ENCODE peak calls at places on chromosomes 16 and 17, in six cellular contexts. One of them, this sample, is unnamed.

GRCh38 chr16:67428146-67428731 is 2.7 kb upstream of the HSD11B2 start:
- DNase-seq in cortex of kidney: no peak
- DNase-seq in CD8-positive, alpha-beta T cell: no peak
- DNase-seq in GM03348: peak
- DNase-seq in NCI-H774: peak
- DNase-seq in GM23248: peak
- DNase-seq in this sample: no peak

GRCh38 chr16:76194621-76195015 is 82.6 kb upstream of the CNTNAP4 start:
- DNase-seq in cortex of kidney: no peak
- DNase-seq in CD8-positive, alpha-beta T cell: no peak
- DNase-seq in GM03348: no peak
- DNase-seq in NCI-H774: no peak
- DNase-seq in GM23248: peak
- DNase-seq in this sample: no peak

GRCh38 chr16:58025351-58026138 is at the start of gene MMP15:
- DNase-seq in cortex of kidney: peak
- DNase-seq in CD8-positive, alpha-beta T cell: no peak
- DNase-seq in GM03348: peak
- DNase-seq in NCI-H774: peak
- DNase-seq in GM23248: peak
- DNase-seq in this sample: peak

GRCh38 chr17:40516581-40517285 is 15.3 kb upstream of the TNS4 start:
- DNase-seq in cortex of kidney: no peak
- DNase-seq in CD8-positive, alpha-beta T cell: no peak
- DNase-seq in GM03348: peak
- DNase-seq in NCI-H774: no peak
- DNase-seq in GM23248: peak
- DNase-seq in this sample: peak

GRCh38 chr17:63531022-63531965 is 8.1 kb downstream of the KCNH6 start:
- DNase-seq in cortex of kidney: no peak
- DNase-seq in CD8-positive, alpha-beta T cell: no peak
- DNase-seq in GM03348: no peak
- DNase-seq in NCI-H774: no peak
- DNase-seq in GM23248: peak
- DNase-seq in this sample: no peak

GRCh38 chr17:79667746-79668145 is 56.9 kb upstream of the RBFOX3 start:
- DNase-seq in cortex of kidney: no peak
- DNase-seq in CD8-positive, alpha-beta T cell: no peak
- DNase-seq in GM03348: no peak
- DNase-seq in NCI-H774: no peak
- DNase-seq in GM23248: no peak
- DNase-seq in this sample: no peak

GRCh38 chr17:14755002-14755401 is 454.1 kb downstream of the HS3ST3B1 start:
- DNase-seq in cortex of kidney: no peak
- DNase-seq in CD8-positive, alpha-beta T cell: no peak
- DNase-seq in GM03348: no peak
- DNase-seq in NCI-H774: no peak
- DNase-seq in GM23248: no peak
- DNase-seq in this sample: no peak

GRCh38 chr16:31301708-31302400 is 42.1 kb downstream of the ITGAM start:
- DNase-seq in cortex of kidney: no peak
- DNase-seq in CD8-positive, alpha-beta T cell: no peak
- DNase-seq in GM03348: peak
- DNase-seq in NCI-H774: no peak
- DNase-seq in GM23248: peak
- DNase-seq in this sample: peak

GRCh38 chr16:27313422-27314160 is at the start of gene IL4R:
- DNase-seq in cortex of kidney: no peak
- DNase-seq in CD8-positive, alpha-beta T cell: peak
- DNase-seq in GM03348: peak
- DNase-seq in NCI-H774: no peak
- DNase-seq in GM23248: peak
- DNase-seq in this sample: no peak

GRCh38 chr17:81551458-81552243 is 502 bp downstream of the FAAP100 start:
- DNase-seq in cortex of kidney: no peak
- DNase-seq in CD8-positive, alpha-beta T cell: no peak
- DNase-seq in GM03348: peak
- DNase-seq in NCI-H774: no peak
- DNase-seq in GM23248: peak
- DNase-seq in this sample: no peak

GRCh38 chr17:75238684-75239191 is 22.7 kb downstream of the GGA3 start:
- DNase-seq in cortex of kidney: no peak
- DNase-seq in CD8-positive, alpha-beta T cell: peak
- DNase-seq in GM03348: peak
- DNase-seq in NCI-H774: peak
- DNase-seq in GM23248: peak
- DNase-seq in this sample: peak

GRCh38 chr16:74225278-74225677 is 71.3 kb upstream of the PSMD7 start:
- DNase-seq in cortex of kidney: no peak
- DNase-seq in CD8-positive, alpha-beta T cell: no peak
- DNase-seq in GM03348: no peak
- DNase-seq in NCI-H774: no peak
- DNase-seq in GM23248: no peak
- DNase-seq in this sample: no peak

GRCh38 chr17:76265624-76266243 is 586 bp downstream of the UBALD2 start:
- DNase-seq in cortex of kidney: no peak
- DNase-seq in CD8-positive, alpha-beta T cell: peak
- DNase-seq in GM03348: peak
- DNase-seq in NCI-H774: peak
- DNase-seq in GM23248: peak
- DNase-seq in this sample: no peak

GRCh38 chr17:44362479-44362963 is 1.1 kb downstream of the FAM171A2 start:
- DNase-seq in cortex of kidney: no peak
- DNase-seq in CD8-positive, alpha-beta T cell: no peak
- DNase-seq in GM03348: no peak
- DNase-seq in NCI-H774: no peak
- DNase-seq in GM23248: peak
- DNase-seq in this sample: no peak

GRCh38 chr16:87123356-87124001 is 193.7 kb downstream of the C16orf95 start:
- DNase-seq in cortex of kidney: no peak
- DNase-seq in CD8-positive, alpha-beta T cell: no peak
- DNase-seq in GM03348: no peak
- DNase-seq in NCI-H774: no peak
- DNase-seq in GM23248: no peak
- DNase-seq in this sample: no peak

GRCh38 chr17:7883781-7884386 is 4.7 kb upstream of the CHD3 start:
- DNase-seq in cortex of kidney: no peak
- DNase-seq in CD8-positive, alpha-beta T cell: no peak
- DNase-seq in GM03348: peak
- DNase-seq in NCI-H774: peak
- DNase-seq in GM23248: peak
- DNase-seq in this sample: no peak

GRCh38 chr16:87254734-87255133 is 62.5 kb downstream of the C16orf95 start:
- DNase-seq in cortex of kidney: no peak
- DNase-seq in CD8-positive, alpha-beta T cell: no peak
- DNase-seq in GM03348: no peak
- DNase-seq in NCI-H774: no peak
- DNase-seq in GM23248: no peak
- DNase-seq in this sample: no peak

GRCh38 chr17:41976142-41976768 is 9.7 kb downstream of the CNP start:
- DNase-seq in cortex of kidney: no peak
- DNase-seq in CD8-positive, alpha-beta T cell: no peak
- DNase-seq in GM03348: peak
- DNase-seq in NCI-H774: no peak
- DNase-seq in GM23248: peak
- DNase-seq in this sample: no peak

GRCh38 chr16:65406076-65406475 is 284.2 kb upstream of the CDH11 start:
- DNase-seq in cortex of kidney: no peak
- DNase-seq in CD8-positive, alpha-beta T cell: no peak
- DNase-seq in GM03348: no peak
- DNase-seq in NCI-H774: no peak
- DNase-seq in GM23248: no peak
- DNase-seq in this sample: no peak

GRCh38 chr17:28728364-28729200 is at the start of gene NEK8:
- DNase-seq in cortex of kidney: no peak
- DNase-seq in CD8-positive, alpha-beta T cell: peak
- DNase-seq in GM03348: peak
- DNase-seq in NCI-H774: peak
- DNase-seq in GM23248: peak
- DNase-seq in this sample: peak

GRCh38 chr17:28643979-28644781 is 778 bp downstream of the BLTP2 start:
- DNase-seq in cortex of kidney: no peak
- DNase-seq in CD8-positive, alpha-beta T cell: no peak
- DNase-seq in GM03348: peak
- DNase-seq in NCI-H774: peak
- DNase-seq in GM23248: peak
- DNase-seq in this sample: peak

GRCh38 chr17:76296186-76296585 is 11.9 kb downstream of the QRICH2 start:
- DNase-seq in cortex of kidney: no peak
- DNase-seq in CD8-positive, alpha-beta T cell: no peak
- DNase-seq in GM03348: no peak
- DNase-seq in NCI-H774: no peak
- DNase-seq in GM23248: no peak
- DNase-seq in this sample: no peak

GRCh38 chr17:4920351-4921048 is 11.6 kb upstream of the GP1BA start:
- DNase-seq in cortex of kidney: no peak
- DNase-seq in CD8-positive, alpha-beta T cell: no peak
- DNase-seq in GM03348: no peak
- DNase-seq in NCI-H774: no peak
- DNase-seq in GM23248: peak
- DNase-seq in this sample: no peak

GRCh38 chr16:87380875-87381274 is 2.7 kb downstream of the FBXO31 start:
- DNase-seq in cortex of kidney: no peak
- DNase-seq in CD8-positive, alpha-beta T cell: no peak
- DNase-seq in GM03348: no peak
- DNase-seq in NCI-H774: no peak
- DNase-seq in GM23248: peak
- DNase-seq in this sample: no peak

GRCh38 chr17:43823350-43824084 is 9.4 kb downstream of the MPP3 start:
- DNase-seq in cortex of kidney: no peak
- DNase-seq in CD8-positive, alpha-beta T cell: no peak
- DNase-seq in GM03348: no peak
- DNase-seq in NCI-H774: no peak
- DNase-seq in GM23248: no peak
- DNase-seq in this sample: no peak

GRCh38 chr16:27867122-27868110 is 196.1 kb downstream of the GSG1L start:
- DNase-seq in cortex of kidney: no peak
- DNase-seq in CD8-positive, alpha-beta T cell: no peak
- DNase-seq in GM03348: peak
- DNase-seq in NCI-H774: peak
- DNase-seq in GM23248: peak
- DNase-seq in this sample: peak

GRCh38 chr16:5385115-5385514 is 287.5 kb upstream of the EEF2KMT start:
- DNase-seq in cortex of kidney: no peak
- DNase-seq in CD8-positive, alpha-beta T cell: no peak
- DNase-seq in GM03348: no peak
- DNase-seq in NCI-H774: no peak
- DNase-seq in GM23248: no peak
- DNase-seq in this sample: no peak

GRCh38 chr17:7579839-7580630 is 597 bp downstream of the CD68 start:
- DNase-seq in cortex of kidney: no peak
- DNase-seq in CD8-positive, alpha-beta T cell: no peak
- DNase-seq in GM03348: no peak
- DNase-seq in NCI-H774: no peak
- DNase-seq in GM23248: no peak
- DNase-seq in this sample: no peak

GRCh38 chr17:52754838-52755237 is 596.3 kb upstream of the CA10 start:
- DNase-seq in cortex of kidney: no peak
- DNase-seq in CD8-positive, alpha-beta T cell: no peak
- DNase-seq in GM03348: no peak
- DNase-seq in NCI-H774: no peak
- DNase-seq in GM23248: no peak
- DNase-seq in this sample: no peak

GRCh38 chr16:667780-668518 is at the start of gene RHOT2:
- DNase-seq in cortex of kidney: no peak
- DNase-seq in CD8-positive, alpha-beta T cell: peak
- DNase-seq in GM03348: peak
- DNase-seq in NCI-H774: peak
- DNase-seq in GM23248: peak
- DNase-seq in this sample: peak

GRCh38 chr17:1049446-1050225 is 52.7 kb downstream of the TIMM22 start:
- DNase-seq in cortex of kidney: no peak
- DNase-seq in CD8-positive, alpha-beta T cell: no peak
- DNase-seq in GM03348: no peak
- DNase-seq in NCI-H774: no peak
- DNase-seq in GM23248: no peak
- DNase-seq in this sample: no peak

GRCh38 chr16:52825882-52826281 is 226.8 kb downstream of the CHD9NB start:
- DNase-seq in cortex of kidney: no peak
- DNase-seq in CD8-positive, alpha-beta T cell: no peak
- DNase-seq in GM03348: no peak
- DNase-seq in NCI-H774: no peak
- DNase-seq in GM23248: no peak
- DNase-seq in this sample: no peak

This sample was measured in GDM1.